ENCODE peak calls at places on chromosomes 16 and 17, in seven cellular contexts. U is IMR-90; I is T-helper 2 cell treated with Interferon-gamma antibody and Interleukin-4, amounts not matched to agents 5 μg/mL and 100 μg/mL, for 36 hours; S is Peyer's patch; C is endodermal cell; K is neural progenitor cell; W is T-helper 1 cell. F is an unnamed sample.
A peak's percentile ranks its signal among the peaks of the same experiment; 100 is the strongest.

GRCh38 chr17:41864498-41864836 is 756 bp downstream of the KLHL11 start:
- DNase-seq in U (no peak), I (peak; percentile 35), S (no peak), C (peak; percentile 87), K (peak; percentile 65), W (no peak), F (no peak)

GRCh38 chr17:8131844-8132441 is 8.0 kb upstream of the HES7 start:
- DNase-seq in U (no peak), I (no peak), S (no peak), C (no peak), K (no peak), W (no peak), F (no peak)

GRCh38 chr17:33474789-33475188 is 181.7 kb upstream of the ASIC2 start:
- DNase-seq in U (no peak), I (no peak), S (no peak), C (no peak), K (no peak), W (no peak), F (no peak)

GRCh38 chr17:78107976-78108725 is 20.4 kb downstream of the TMC6 start:
- DNase-seq in U (no peak), I (no peak), S (no peak), C (no peak), K (no peak), W (no peak), F (no peak)

GRCh38 chr17:83064732-83065659 is 14.4 kb upstream of the METRNL start:
- DNase-seq in U (no peak), I (no peak), S (peak; percentile 15), C (peak; percentile 36), K (no peak), W (no peak), F (no peak)

GRCh38 chr17:7043544-7044268 is at the start of gene SLC16A11:
- DNase-seq in U (peak; percentile 21), I (no peak), S (peak; percentile 78), C (peak; percentile 78), K (peak; percentile 58), W (no peak), F (peak; percentile 59)

GRCh38 chr16:84486551-84487235 is 17.8 kb downstream of the MEAK7 start:
- DNase-seq in U (no peak), I (no peak), S (peak; percentile 8), C (no peak), K (no peak), W (no peak), F (no peak)

GRCh38 chr17:59332890-59333377 is 1.5 kb downstream of the YPEL2 start:
- DNase-seq in U (peak; percentile 11), I (no peak), S (peak; percentile 28), C (no peak), K (no peak), W (no peak), F (peak; percentile 12)

GRCh38 chr17:56994009-56994792 is 16.3 kb downstream of the SCPEP1 start:
- DNase-seq in U (peak; percentile 26), I (no peak), S (no peak), C (peak; percentile 27), K (no peak), W (no peak), F (no peak)

GRCh38 chr16:54326266-54326662 is 39.7 kb upstream of the IRX3 start:
- DNase-seq in U (no peak), I (no peak), S (no peak), C (no peak), K (no peak), W (no peak), F (no peak)

GRCh38 chr16:11972128-11972527 is 4.4 kb upstream of the SNX29 start:
- DNase-seq in U (no peak), I (no peak), S (no peak), C (peak; percentile 67), K (no peak), W (no peak), F (no peak)

GRCh38 chr17:79453481-79453880 is 157.4 kb downstream of the RBFOX3 start:
- DNase-seq in U (no peak), I (no peak), S (no peak), C (no peak), K (no peak), W (no peak), F (no peak)

GRCh38 chr17:77009877-77010276 is 130.9 kb upstream of the SEC14L1 start:
- DNase-seq in U (no peak), I (no peak), S (no peak), C (no peak), K (no peak), W (no peak), F (no peak)

GRCh38 chr17:30969989-30970680 is 704 bp upstream of the RNF135 start:
- DNase-seq in U (no peak), I (no peak), S (peak; percentile 73), C (peak; percentile 81), K (peak; percentile 54), W (peak; percentile 9), F (no peak)

GRCh38 chr17:21041753-21042433 is 918 bp downstream of the USP22 start:
- DNase-seq in U (peak; percentile 61), I (peak; percentile 77), S (peak; percentile 74), C (peak; percentile 94), K (peak; percentile 87), W (peak; percentile 77), F (peak; percentile 76)

GRCh38 chr16:85207357-85207921 is 95.2 kb upstream of the CIBAR2 start:
- DNase-seq in U (peak; percentile 87), I (no peak), S (no peak), C (no peak), K (no peak), W (no peak), F (no peak)

GRCh38 chr16:72664122-72664479 is 383.8 kb downstream of the ZFHX3 start:
- DNase-seq in U (peak; percentile 7), I (no peak), S (no peak), C (peak; percentile 38), K (no peak), W (no peak), F (no peak)

GRCh38 chr16:73037845-73038570 is 9.9 kb downstream of the ZFHX3 start:
- DNase-seq in U (no peak), I (no peak), S (no peak), C (no peak), K (peak; percentile 45), W (no peak), F (no peak)

GRCh38 chr16:52543654-52544053 is 3.3 kb downstream of the TOX3 start:
- DNase-seq in U (no peak), I (no peak), S (no peak), C (no peak), K (no peak), W (no peak), F (no peak)

GRCh38 chr17:70138309-70138865 is 30.9 kb upstream of the KCNJ2 start:
- DNase-seq in U (no peak), I (no peak), S (no peak), C (no peak), K (no peak), W (no peak), F (no peak)

GRCh38 chr17:15954222-15954621 is 9.3 kb downstream of the ADORA2B start:
- DNase-seq in U (peak; percentile 90), I (no peak), S (no peak), C (no peak), K (no peak), W (no peak), F (no peak)

GRCh38 chr16:78005881-78006280 is 16.5 kb upstream of the CLEC3A start:
- DNase-seq in U (no peak), I (no peak), S (no peak), C (peak; percentile 68), K (peak; percentile 24), W (no peak), F (no peak)

GRCh38 chr17:7842950-7843535 is 9.0 kb downstream of the KDM6B start:
- DNase-seq in U (peak; percentile 94), I (no peak), S (peak; percentile 69), C (peak; percentile 89), K (peak; percentile 54), W (no peak), F (no peak)

GRCh38 chr16:4913130-4913773 is 23.7 kb downstream of the PPL start:
- DNase-seq in U (no peak), I (no peak), S (no peak), C (no peak), K (peak; percentile 34), W (no peak), F (no peak)

GRCh38 chr16:47051031-47051430 is 77.6 kb upstream of the DNAJA2 start:
- DNase-seq in U (no peak), I (no peak), S (no peak), C (no peak), K (no peak), W (no peak), F (no peak)

GRCh38 chr17:15392326-15392739 is 50.9 kb upstream of the TEKT3 start:
- DNase-seq in U (peak; percentile 96), I (no peak), S (no peak), C (no peak), K (no peak), W (no peak), F (no peak)

GRCh38 chr16:1378804-1379053 is 27.0 kb downstream of the GNPTG start:
- DNase-seq in U (no peak), I (no peak), S (no peak), C (no peak), K (no peak), W (no peak), F (no peak)

GRCh38 chr16:19688396-19689024 is 29.5 kb downstream of the KNOP1 start:
- DNase-seq in U (no peak), I (no peak), S (no peak), C (no peak), K (no peak), W (no peak), F (no peak)

GRCh38 chr17:78922876-78923498 is 2.2 kb downstream of the TIMP2 start:
- DNase-seq in U (no peak), I (no peak), S (no peak), C (no peak), K (no peak), W (no peak), F (no peak)

GRCh38 chr17:76541739-76542450 is 2.1 kb downstream of the PRCD start:
- DNase-seq in U (no peak), I (no peak), S (no peak), C (no peak), K (no peak), W (no peak), F (no peak)

GRCh38 chr17:73396429-73397277 is 84.9 kb upstream of the CDC42EP4 start:
- DNase-seq in U (peak; percentile 4), I (no peak), S (no peak), C (no peak), K (no peak), W (no peak), F (no peak)